ENCODE peak calls at places on chromosome 19, in five cellular contexts. L is GM12878, F is uterus, B is heart left ventricle, Q is suprapubic skin. V is an unnamed sample.

GRCh38 chr19:13621413-13621812 is 115.1 kb upstream of the CACNA1A start:
- DNase-seq in L (no peak), F (no peak), B (no peak), Q (no peak), V (no peak)

GRCh38 chr19:4969772-4970531 is 1.0 kb downstream of the KDM4B start:
- DNase-seq in L (peak; percentile 27), F (no peak), B (no peak), Q (no peak), V (no peak)

GRCh38 chr19:18961767-18962423 is 20.9 kb upstream of the HOMER3 start:
- DNase-seq in L (no peak), F (no peak), B (no peak), Q (no peak), V (no peak)

GRCh38 chr19:29507081-29507860 is 18.5 kb upstream of the VSTM2B start:
- DNase-seq in L (no peak), F (no peak), B (peak; percentile 20), Q (no peak), V (no peak)

GRCh38 chr19:52398091-52398461 is 427 bp downstream of the ZNF528 start:
- DNase-seq in L (no peak), F (no peak), B (no peak), Q (peak; percentile 59), V (no peak)

GRCh38 chr19:45764487-45764886 is 4.6 kb downstream of the SIX5 start:
- DNase-seq in L (no peak), F (no peak), B (no peak), Q (no peak), V (no peak)

GRCh38 chr19:19820774-19821315 is 705 bp downstream of the ZNF506 start:
- DNase-seq in L (no peak), F (no peak), B (no peak), Q (no peak), V (no peak)

GRCh38 chr19:33294058-33294798 is 8.1 kb downstream of the CEBPA start:
- DNase-seq in L (no peak), F (no peak), B (no peak), Q (peak; percentile 36), V (no peak)

GRCh38 chr19:41137056-41137455 is 22.8 kb downstream of the CYP2F1 start:
- DNase-seq in L (no peak), F (no peak), B (no peak), Q (no peak), V (no peak)

GRCh38 chr19:5138606-5139594 is 170.0 kb downstream of the KDM4B start:
- DNase-seq in L (peak; percentile 79), F (no peak), B (peak; percentile 52), Q (no peak), V (no peak)

GRCh38 chr19:1397838-1398237 is 3.5 kb downstream of the GAMT start:
- DNase-seq in L (no peak), F (no peak), B (no peak), Q (no peak), V (no peak)

GRCh38 chr19:2150794-2151338 is 500 bp downstream of the AP3D1 start:
- DNase-seq in L (no peak), F (no peak), B (no peak), Q (no peak), V (peak; percentile 36)

GRCh38 chr19:14375582-14376291 is 5.5 kb upstream of the ADGRE5 start:
- DNase-seq in L (no peak), F (peak; percentile 81), B (peak; percentile 79), Q (no peak), V (no peak)

GRCh38 chr19:36418287-36419001 is at the start of gene ZFP82:
- DNase-seq in L (peak; percentile 37), F (peak; percentile 65), B (peak; percentile 87), Q (peak; percentile 78), V (peak; percentile 31)

GRCh38 chr19:54470276-54470887 is 2.7 kb downstream of the CDC42EP5 start:
- DNase-seq in L (no peak), F (no peak), B (no peak), Q (no peak), V (no peak)

GRCh38 chr19:48466571-48467325 is 2.4 kb upstream of the CYTH2 start:
- DNase-seq in L (no peak), F (no peak), B (no peak), Q (no peak), V (no peak)

GRCh38 chr19:28841531-28841930 is 371.4 kb downstream of the UQCRFS1 start:
- DNase-seq in L (no peak), F (no peak), B (no peak), Q (no peak), V (no peak)

GRCh38 chr19:49231804-49232203 is 74.2 kb downstream of the TRPM4 start:
- DNase-seq in L (peak; percentile 46), F (no peak), B (no peak), Q (no peak), V (no peak)

GRCh38 chr19:55472463-55472862 is 4.0 kb upstream of the ZNF628 start:
- DNase-seq in L (no peak), F (no peak), B (no peak), Q (no peak), V (no peak)

DNA sequence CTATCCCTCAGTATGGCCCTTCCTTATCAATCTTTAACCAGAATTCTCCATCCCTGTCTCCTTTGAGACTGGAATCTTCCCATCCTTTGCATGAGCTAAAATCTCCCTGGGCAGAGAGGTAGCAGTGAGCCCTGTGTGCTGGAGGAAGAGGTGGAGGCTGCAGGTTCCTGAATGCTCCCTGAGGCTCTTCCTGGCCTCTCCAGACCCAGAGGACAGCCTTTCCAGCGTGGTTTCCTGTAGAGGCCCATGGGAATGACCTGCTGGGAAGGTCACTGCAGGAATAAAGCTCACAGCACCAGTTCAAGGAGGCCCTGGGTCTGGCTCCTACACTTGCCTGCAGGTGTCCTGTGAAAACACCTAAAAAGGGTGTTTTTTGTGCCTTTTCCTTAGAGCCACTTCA is 4.6 kb downstream of the OR10H2 start:
- DNase-seq in L (no peak), F (no peak), B (no peak), Q (no peak), V (no peak)
- H3K9me3 ChIP-seq in L (no peaks in the 10 kb centered on the region), F (no peaks in the 10 kb centered on the region), B (no peaks in the 10 kb centered on the region), Q (no peaks in the 10 kb centered on the region), V (no peaks in the 10 kb centered on the region)

GRCh38 chr19:58572026-58572817 is 913 bp downstream of the MZF1 start:
- DNase-seq in L (no peak), F (peak; percentile 23), B (peak; percentile 20), Q (no peak), V (peak; percentile 30)
- TF ChIP-seq POLR2A in L (no peak), F (no peak), B (no peak), Q (no peak), V (no peak)

GRCh38 chr19:16023558-16023915 is 52.8 kb upstream of the TPM4 start:
- DNase-seq in L (no peak), F (no peak), B (no peak), Q (peak; percentile 32), V (no peak)

GRCh38 chr19:16024266-16025107 is 51.8 kb upstream of the TPM4 start:
- DNase-seq in L (no peak), F (no peak), B (no peak), Q (peak; percentile 30), V (no peak)

GRCh38 chr19:16026131-16026530 is 50.2 kb upstream of the TPM4 start:
- DNase-seq in L (no peak), F (no peak), B (no peak), Q (no peak), V (no peak)

GRCh38 chr19:16026756-16027155 is 49.5 kb upstream of the TPM4 start:
- DNase-seq in L (no peak), F (no peak), B (no peak), Q (no peak), V (no peak)

DNA sequence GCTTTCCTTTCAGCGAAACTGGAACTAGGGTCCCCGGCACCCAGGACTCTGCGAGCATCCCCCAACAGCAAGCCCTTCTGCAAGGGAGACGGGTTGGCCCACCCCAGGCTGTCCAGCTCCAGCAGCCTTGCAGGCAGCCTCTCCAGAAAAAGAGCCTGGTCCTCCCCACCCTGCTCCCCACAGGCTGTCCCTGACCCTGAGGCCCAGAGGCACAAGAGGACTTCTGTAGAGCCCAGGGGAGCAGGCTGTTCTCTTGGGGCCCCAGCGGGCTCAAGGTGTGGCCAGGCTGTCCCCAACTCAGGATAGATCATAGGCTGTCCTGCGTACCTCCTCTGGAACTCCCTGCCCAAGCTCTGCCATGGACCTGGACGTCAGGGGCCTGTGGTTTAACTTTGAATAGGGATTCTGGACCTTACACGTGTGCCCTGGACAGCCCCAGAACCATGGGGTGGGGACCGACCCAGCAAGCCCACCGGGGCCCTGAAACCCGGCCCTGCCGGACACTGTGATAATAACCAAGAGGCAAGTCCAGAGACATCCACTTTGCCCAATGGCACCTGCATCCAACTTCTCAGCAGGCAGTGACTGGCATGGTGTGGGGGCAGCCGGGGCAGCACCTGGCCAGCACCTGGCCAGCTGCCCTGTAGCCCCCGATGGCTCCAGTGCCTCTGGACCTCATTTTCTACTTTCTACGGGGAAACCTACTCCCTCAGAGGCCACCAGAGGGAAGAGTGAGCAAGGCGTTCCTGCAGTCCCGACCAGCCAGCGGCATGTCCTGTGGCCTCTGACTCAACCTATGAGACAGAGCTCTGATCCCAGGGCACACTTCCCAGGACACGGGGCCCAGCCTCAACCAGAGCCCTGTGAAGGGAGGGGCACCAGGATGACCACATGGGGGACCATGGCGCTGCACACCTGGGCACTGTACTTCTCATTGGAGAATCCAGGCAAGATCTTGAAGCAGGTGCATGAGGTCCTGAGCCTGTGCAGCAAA is 50.9 kb upstream of the TPM4 start:
- DNase-seq in L (no peak), F (no peak), B (no peak), Q (no peak), V (peak; percentile 51)
- H3K9me3 ChIP-seq in L (no peaks in the 10 kb centered on the region), F (no peaks in the 10 kb centered on the region), B (no peaks in the 10 kb centered on the region), Q (no peaks in the 10 kb centered on the region), V (no peaks in the 10 kb centered on the region)

GRCh38 chr19:10290876-10291553 is 1.3 kb downstream of the ICAM5 start:
- DNase-seq in L (no peak), F (peak; percentile 36), B (peak; percentile 54), Q (peak; percentile 77), V (peak; percentile 51)
- TF ChIP-seq POLR2A in L (peak; percentile 49), F (no peak), B (no peak), Q (no peak), V (no peak)

DNA sequence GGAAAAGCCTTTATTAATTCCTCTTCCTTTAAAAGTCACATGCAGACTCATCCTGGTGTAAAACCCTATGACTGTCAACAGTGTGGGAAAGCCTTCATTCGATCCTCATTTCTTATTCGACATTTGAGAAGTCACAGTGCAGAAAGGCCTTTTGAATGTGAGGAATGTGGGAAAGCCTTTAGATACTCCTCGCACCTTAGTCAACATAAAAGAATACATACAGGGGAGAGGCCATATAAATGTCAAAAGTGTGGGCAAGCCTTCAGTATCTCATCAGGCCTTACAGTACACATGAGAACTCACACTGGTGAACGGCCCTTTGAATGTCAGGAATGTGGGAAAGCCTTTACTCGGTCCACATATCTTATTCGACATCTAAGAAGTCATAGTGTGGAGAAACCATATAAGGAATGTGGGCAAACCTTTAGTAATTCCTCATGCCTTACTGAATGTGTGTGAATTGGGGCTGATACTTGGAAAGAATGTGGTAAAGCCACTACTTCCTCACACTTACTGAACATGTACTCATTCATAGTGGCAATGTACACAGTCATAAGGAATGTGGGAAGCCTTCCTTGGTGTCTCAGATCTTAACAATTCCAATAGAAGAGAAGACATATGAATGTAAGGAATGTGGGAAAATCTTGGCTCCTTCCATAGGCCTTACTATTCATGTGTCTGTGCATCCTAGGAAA is 18.8 kb downstream of the ZNF559 start:
- DNase-seq in L (no peak), F (no peak), B (no peak), Q (no peak), V (no peak)
- H3K9me3 ChIP-seq in L (peaks cover 23% of the 10 kb centered on the region), F (peaks cover 95% of the 10 kb centered on the region), B (peaks cover 100% of the 10 kb centered on the region), Q (peaks cover 67% of the 10 kb centered on the region), V (peaks cover 100% of the 10 kb centered on the region)

DNA sequence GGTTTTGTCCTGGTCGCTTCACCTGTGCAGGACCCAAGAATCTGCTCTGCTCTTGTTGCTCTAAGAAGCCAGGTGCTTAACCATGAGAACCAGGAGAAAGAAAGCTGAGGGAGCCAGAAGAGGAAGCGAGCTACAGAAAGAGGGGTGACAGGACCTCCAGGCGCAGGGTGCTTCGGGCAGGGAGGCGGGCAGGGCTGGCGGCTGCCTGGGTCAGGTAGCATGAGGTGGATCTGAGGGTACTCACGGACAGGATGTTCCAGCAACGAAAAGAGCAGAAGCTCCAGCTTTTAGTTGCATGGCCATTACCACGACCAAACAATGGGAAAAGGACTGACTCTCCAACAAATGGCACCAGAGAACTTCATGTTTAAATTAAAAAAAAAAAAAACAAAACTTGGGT is 59.9 kb downstream of the ZNF724 start:
- DNase-seq in L (no peak), F (no peak), B (no peak), Q (no peak), V (no peak)
- TF ChIP-seq POLR2A in L (no peak), F (no peak), B (no peak), Q (no peak), V (no peak)

V was measured in breast epithelium.